ENCODE peak calls at places on chromosomes 6 and 20, in six cellular contexts. One of them, this sample, is unnamed.

GRCh38 chr6:71056656-71057055 is 99.8 kb upstream of the B3GAT2 start:
- DNase-seq in CD8-positive, alpha-beta T cell: no peak
- DNase-seq in astrocyte: no peak
- DNase-seq in fibroblast of lung: no peak
- DNase-seq in body of pancreas: no peak
- DNase-seq in heart left ventricle: no peak
- DNase-seq in this sample: no peak

GRCh38 chr6:56484669-56485068 is 158.0 kb downstream of the DST start:
- DNase-seq in CD8-positive, alpha-beta T cell: no peak
- DNase-seq in fibroblast of lung: peak; percentile 74
- DNase-seq in body of pancreas: no peak
- DNase-seq in astrocyte: peak; percentile 63
- DNase-seq in heart left ventricle: no peak
- DNase-seq in this sample: no peak

GRCh38 chr6:75524322-75524972 is 30.8 kb upstream of the FILIP1 start:
- DNase-seq in astrocyte: peak; percentile 96
- DNase-seq in fibroblast of lung: peak; percentile 97
- DNase-seq in CD8-positive, alpha-beta T cell: no peak
- DNase-seq in heart left ventricle: no peak
- DNase-seq in body of pancreas: peak; percentile 6
- DNase-seq in this sample: no peak

GRCh38 chr6:142011156-142011555 is 121.6 kb upstream of the GJE1 start:
- DNase-seq in heart left ventricle: no peak
- DNase-seq in astrocyte: peak; percentile 47
- DNase-seq in body of pancreas: no peak
- DNase-seq in fibroblast of lung: peak; percentile 61
- DNase-seq in CD8-positive, alpha-beta T cell: no peak
- DNase-seq in this sample: no peak

GRCh38 chr6:45654673-45655072 is 276.9 kb upstream of the SUPT3H start:
- DNase-seq in astrocyte: no peak
- DNase-seq in fibroblast of lung: peak; percentile 44
- DNase-seq in body of pancreas: no peak
- DNase-seq in heart left ventricle: no peak
- DNase-seq in CD8-positive, alpha-beta T cell: no peak
- DNase-seq in this sample: no peak

GRCh38 chr6:55773620-55774019 is 101.8 kb downstream of the BMP5 start:
- DNase-seq in astrocyte: no peak
- DNase-seq in heart left ventricle: no peak
- DNase-seq in body of pancreas: no peak
- DNase-seq in CD8-positive, alpha-beta T cell: no peak
- DNase-seq in fibroblast of lung: no peak
- DNase-seq in this sample: no peak

GRCh38 chr6:36577298-36577697 is 16.9 kb upstream of the SRSF3 start:
- DNase-seq in astrocyte: peak; percentile 97
- DNase-seq in body of pancreas: peak; percentile 44
- DNase-seq in CD8-positive, alpha-beta T cell: no peak
- DNase-seq in heart left ventricle: no peak
- DNase-seq in fibroblast of lung: peak; percentile 97
- DNase-seq in this sample: no peak

GRCh38 chr6:133854167-133854632 is 34.7 kb upstream of the TCF21 start:
- DNase-seq in body of pancreas: no peak
- DNase-seq in astrocyte: no peak
- DNase-seq in fibroblast of lung: no peak
- DNase-seq in CD8-positive, alpha-beta T cell: no peak
- DNase-seq in heart left ventricle: no peak
- DNase-seq in this sample: no peak

GRCh38 chr6:32825966-32826365 is 9.2 kb upstream of the HLA-DOB start:
- DNase-seq in body of pancreas: peak; percentile 34
- DNase-seq in fibroblast of lung: peak; percentile 19
- DNase-seq in CD8-positive, alpha-beta T cell: no peak
- DNase-seq in astrocyte: peak; percentile 21
- DNase-seq in heart left ventricle: no peak
- DNase-seq in this sample: no peak

GRCh38 chr6:159077123-159077522 is 32.3 kb upstream of the TAGAP start:
- DNase-seq in astrocyte: no peak
- DNase-seq in heart left ventricle: no peak
- DNase-seq in CD8-positive, alpha-beta T cell: no peak
- DNase-seq in body of pancreas: no peak
- DNase-seq in fibroblast of lung: peak; percentile 2
- DNase-seq in this sample: no peak

GRCh38 chr6:1757133-1757532 is 147.4 kb downstream of the FOXC1 start:
- DNase-seq in astrocyte: no peak
- DNase-seq in heart left ventricle: no peak
- DNase-seq in body of pancreas: no peak
- DNase-seq in fibroblast of lung: no peak
- DNase-seq in CD8-positive, alpha-beta T cell: no peak
- DNase-seq in this sample: no peak

GRCh38 chr6:117266267-117266797 is 974 bp downstream of the VGLL2 start:
- DNase-seq in fibroblast of lung: no peak
- DNase-seq in heart left ventricle: no peak
- DNase-seq in body of pancreas: no peak
- DNase-seq in CD8-positive, alpha-beta T cell: no peak
- DNase-seq in astrocyte: no peak
- DNase-seq in this sample: no peak
- H3K27me3 ChIP-seq in fibroblast of lung: peaks cover 73% of the 10 kb centered on the region
- H3K27me3 ChIP-seq in heart left ventricle: peaks cover 98% of the 10 kb centered on the region
- H3K27me3 ChIP-seq in body of pancreas: no peaks in the 10 kb centered on the region
- H3K27me3 ChIP-seq in CD8-positive, alpha-beta T cell: peaks cover 32% of the 10 kb centered on the region
- H3K27me3 ChIP-seq in astrocyte: peaks cover 95% of the 10 kb centered on the region
- H3K27me3 ChIP-seq in this sample: peaks cover 97% of the 10 kb centered on the region

GRCh38 chr6:138382498-138383265 is 5.0 kb downstream of the SMIM28 start:
- DNase-seq in CD8-positive, alpha-beta T cell: no peak
- DNase-seq in heart left ventricle: no peak
- DNase-seq in body of pancreas: no peak
- DNase-seq in astrocyte: no peak
- DNase-seq in fibroblast of lung: no peak
- DNase-seq in this sample: no peak
- TF ChIP-seq CTCF in CD8-positive, alpha-beta T cell: no peak
- TF ChIP-seq CTCF in heart left ventricle: no peak
- TF ChIP-seq CTCF in body of pancreas: no peak
- TF ChIP-seq CTCF in astrocyte: no peak
- TF ChIP-seq CTCF in fibroblast of lung: no peak
- TF ChIP-seq CTCF in this sample: no peak

GRCh38 chr20:5486377-5487054 is 169.8 kb upstream of the PROKR2 start:
- DNase-seq in fibroblast of lung: no peak
- DNase-seq in heart left ventricle: no peak
- DNase-seq in body of pancreas: no peak
- DNase-seq in astrocyte: no peak
- DNase-seq in CD8-positive, alpha-beta T cell: no peak
- DNase-seq in this sample: no peak
- H3K27me3 ChIP-seq in fibroblast of lung: peaks cover 7% of the 10 kb centered on the region
- H3K27me3 ChIP-seq in heart left ventricle: no peaks in the 10 kb centered on the region
- H3K27me3 ChIP-seq in body of pancreas: no peaks in the 10 kb centered on the region
- H3K27me3 ChIP-seq in astrocyte: no peaks in the 10 kb centered on the region
- H3K27me3 ChIP-seq in CD8-positive, alpha-beta T cell: no peaks in the 10 kb centered on the region
- H3K27me3 ChIP-seq in this sample: peaks cover 11% of the 10 kb centered on the region

GRCh38 chr20:43477193-43477592 is 19.5 kb downstream of the SRSF6 start:
- DNase-seq in fibroblast of lung: no peak
- DNase-seq in CD8-positive, alpha-beta T cell: no peak
- DNase-seq in heart left ventricle: no peak
- DNase-seq in astrocyte: no peak
- DNase-seq in body of pancreas: no peak
- DNase-seq in this sample: no peak

GRCh38 chr20:43477634-43478033 is 19.9 kb downstream of the SRSF6 start:
- DNase-seq in heart left ventricle: no peak
- DNase-seq in CD8-positive, alpha-beta T cell: no peak
- DNase-seq in astrocyte: no peak
- DNase-seq in fibroblast of lung: no peak
- DNase-seq in body of pancreas: no peak
- DNase-seq in this sample: no peak

GRCh38 chr20:43467589-43467988 is 9.9 kb downstream of the SRSF6 start:
- DNase-seq in heart left ventricle: no peak
- DNase-seq in CD8-positive, alpha-beta T cell: no peak
- DNase-seq in fibroblast of lung: no peak
- DNase-seq in astrocyte: no peak
- DNase-seq in body of pancreas: no peak
- DNase-seq in this sample: no peak

DNA sequence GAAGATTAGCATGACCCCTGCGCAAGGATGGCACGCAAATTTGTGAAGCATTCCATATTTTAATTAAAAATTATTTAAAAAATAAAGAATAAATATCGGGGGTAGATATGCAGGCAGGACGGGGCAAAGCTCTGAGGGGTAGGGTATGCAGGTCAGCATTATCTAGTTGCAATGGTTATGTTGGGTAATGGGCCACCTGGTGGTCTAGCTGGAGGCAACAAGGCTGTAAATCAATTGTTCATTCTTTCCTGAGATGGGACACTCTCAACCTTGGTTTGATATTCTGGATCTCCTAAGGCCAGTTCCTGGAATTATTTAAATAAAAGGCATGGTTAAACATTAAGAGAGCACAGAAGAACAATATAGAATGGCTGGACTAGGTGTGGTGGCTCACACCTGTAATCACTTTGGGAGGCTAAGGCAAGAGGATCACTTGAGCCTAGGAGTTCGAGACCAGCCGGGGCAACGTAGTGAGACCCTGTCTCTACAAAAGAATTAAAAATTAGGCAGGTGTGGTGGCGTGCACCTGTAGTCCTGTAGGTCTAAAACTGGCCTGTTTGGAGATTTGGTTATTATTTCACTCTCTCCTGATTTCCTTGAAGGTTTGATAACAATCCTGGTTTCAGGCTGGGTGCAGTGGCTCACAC is 15.5 kb downstream of the SRSF6 start:
- DNase-seq in fibroblast of lung: no peak
- DNase-seq in astrocyte: no peak
- DNase-seq in CD8-positive, alpha-beta T cell: no peak
- DNase-seq in heart left ventricle: no peak
- DNase-seq in body of pancreas: no peak
- DNase-seq in this sample: no peak
- TF ChIP-seq CTCF in fibroblast of lung: no peak
- TF ChIP-seq CTCF in astrocyte: no peak
- TF ChIP-seq CTCF in CD8-positive, alpha-beta T cell: no peak
- TF ChIP-seq CTCF in heart left ventricle: no peak
- TF ChIP-seq CTCF in body of pancreas: no peak
- TF ChIP-seq CTCF in this sample: peak; percentile 38

DNA sequence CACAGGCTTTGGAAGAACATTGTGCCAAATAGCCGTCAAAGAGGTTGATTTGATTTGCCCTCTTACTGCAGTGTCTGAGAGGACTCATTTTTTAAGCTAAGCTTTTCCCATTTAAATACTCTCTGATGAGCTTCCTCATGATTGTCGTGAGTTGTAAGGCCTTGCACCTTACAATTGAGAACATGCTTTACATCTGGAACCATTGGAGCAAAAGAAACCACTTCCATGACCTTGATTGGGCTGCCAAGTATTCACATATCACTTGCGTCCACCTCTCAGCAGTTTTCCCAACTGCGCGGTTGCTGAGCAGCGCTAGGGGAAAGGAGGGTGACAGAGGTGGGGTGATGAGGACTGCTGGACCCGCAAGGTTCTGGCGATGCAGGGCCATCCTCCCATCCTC is 12.3 kb upstream of the LBP start:
- DNase-seq in heart left ventricle: no peak
- DNase-seq in fibroblast of lung: peak; percentile 69
- DNase-seq in astrocyte: peak; percentile 73
- DNase-seq in CD8-positive, alpha-beta T cell: no peak
- DNase-seq in body of pancreas: no peak
- DNase-seq in this sample: no peak
- H3K27me3 ChIP-seq in heart left ventricle: no peaks in the 10 kb centered on the region
- H3K27me3 ChIP-seq in fibroblast of lung: peaks cover 8% of the 10 kb centered on the region
- H3K27me3 ChIP-seq in astrocyte: peaks cover 22% of the 10 kb centered on the region
- H3K27me3 ChIP-seq in CD8-positive, alpha-beta T cell: peaks cover 3% of the 10 kb centered on the region
- H3K27me3 ChIP-seq in body of pancreas: no peaks in the 10 kb centered on the region
- H3K27me3 ChIP-seq in this sample: no peaks in the 10 kb centered on the region

DNA sequence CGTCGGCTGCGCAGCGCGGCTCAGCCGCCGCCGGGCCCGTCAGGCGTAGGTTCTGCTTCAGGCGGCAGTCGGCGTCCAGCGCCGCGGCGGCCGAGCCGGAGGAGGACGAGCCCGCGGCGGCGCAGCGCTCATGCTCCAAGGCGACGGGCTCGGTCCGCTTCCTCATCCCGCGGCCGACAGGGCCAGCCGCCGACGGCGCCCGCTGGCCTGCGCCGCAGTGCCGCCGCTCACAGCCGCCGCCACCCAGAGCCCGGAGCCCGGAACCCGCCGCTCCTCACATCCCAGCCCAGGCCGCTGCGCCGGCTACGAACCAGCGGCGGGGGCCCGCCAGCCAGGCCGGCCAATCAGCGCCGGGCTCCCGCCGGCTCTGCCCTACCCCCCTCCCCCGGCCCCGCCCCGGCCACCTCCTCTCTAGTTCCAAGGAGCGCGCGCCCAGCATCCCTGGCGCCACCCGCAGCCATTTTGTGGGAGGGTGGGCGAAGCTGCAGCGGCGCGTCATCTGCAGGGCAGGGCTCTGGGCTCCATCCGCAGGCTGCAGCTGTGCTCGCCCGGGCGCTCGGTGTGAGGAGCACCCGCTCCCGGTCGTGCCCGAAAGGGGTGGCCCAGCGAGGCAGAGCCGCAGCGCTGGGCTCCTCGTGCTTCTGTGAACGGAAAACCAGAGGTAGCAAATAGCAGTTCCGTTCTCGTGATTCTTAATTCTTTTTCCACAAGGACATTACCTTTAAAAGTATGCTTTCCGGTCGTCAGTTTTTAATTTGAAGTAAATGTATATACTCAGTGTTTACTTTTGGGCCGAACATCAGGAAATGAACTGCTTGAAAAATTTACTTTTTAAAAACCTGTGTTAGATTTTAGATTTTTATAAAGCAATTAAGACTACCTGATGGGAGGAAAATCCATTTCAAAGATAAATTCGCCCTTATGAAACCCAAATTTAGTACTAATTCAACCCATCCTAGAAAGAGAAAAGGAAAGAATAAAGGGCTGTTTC is at the start of gene ABHD12:
- DNase-seq in CD8-positive, alpha-beta T cell: peak; percentile 96
- DNase-seq in heart left ventricle: peak; percentile 97
- DNase-seq in fibroblast of lung: peak; percentile 96
- DNase-seq in astrocyte: peak; percentile 91
- DNase-seq in body of pancreas: peak; percentile 97
- DNase-seq in this sample: peak; percentile 97
- TF ChIP-seq CTCF in CD8-positive, alpha-beta T cell: no peak
- TF ChIP-seq CTCF in heart left ventricle: no peak
- TF ChIP-seq CTCF in fibroblast of lung: no peak
- TF ChIP-seq CTCF in astrocyte: no peak
- TF ChIP-seq CTCF in body of pancreas: no peak
- TF ChIP-seq CTCF in this sample: no peak